ENCODE peak calls at places on chromosome 4, in six cellular contexts. B is fibroblast of pulmonary artery, P is astrocyte of the spinal cord, J is lower leg skin, U is BE2C, H is stomach. C is an unnamed sample.

GRCh38 chr4:100079264-100079663 is 111.0 kb downstream of the DDIT4L start:
- DNase-seq in P (no peak), B (no peak), J (no peak), U (no peak), H (no peak), C (no peak)

GRCh38 chr4:81984746-81985145 is 389.0 kb downstream of the HNRNPD start:
- DNase-seq in P (no peak), B (no peak), H (no peak), J (no peak), U (no peak), C (no peak)

GRCh38 chr4:7423801-7424552 is 10.8 kb downstream of the PSAPL1 start:
- DNase-seq in H (peak), J (no peak), U (peak), P (no peak), B (no peak), C (peak)

GRCh38 chr4:144820115-144820514 is 174.2 kb downstream of the HHIP start:
- DNase-seq in B (peak), J (no peak), H (no peak), U (no peak), P (peak), C (no peak)

GRCh38 chr4:159283697-159284492 is 181.0 kb downstream of the RAPGEF2 start:
- DNase-seq in U (no peak), J (no peak), B (peak), H (no peak), P (peak), C (no peak)

GRCh38 chr4:45063701-45064100 is 337.3 kb upstream of the GNPDA2 start:
- DNase-seq in U (peak), P (no peak), H (no peak), B (no peak), J (no peak), C (no peak)

GRCh38 chr4:153481474-153481873 is 15.3 kb downstream of the TMEM131L start:
- DNase-seq in P (no peak), H (no peak), U (no peak), J (no peak), B (no peak), C (no peak)

GRCh38 chr4:152009046-152009445 is 248.2 kb upstream of the GATB start:
- DNase-seq in U (no peak), J (no peak), H (no peak), P (no peak), B (no peak), C (no peak)

GRCh38 chr4:6225469-6225868 is 25.1 kb upstream of the JAKMIP1 start:
- DNase-seq in P (peak), U (no peak), H (peak), J (no peak), B (peak), C (peak)

GRCh38 chr4:119032921-119033685 is 102.5 kb upstream of the MYOZ2 start:
- DNase-seq in J (no peak), B (no peak), H (no peak), U (no peak), P (no peak), C (no peak)

GRCh38 chr4:8540072-8540471 is 40.1 kb upstream of the GPR78 start:
- DNase-seq in J (no peak), P (no peak), B (no peak), H (no peak), U (no peak), C (no peak)

GRCh38 chr4:139609647-139610046 is 53.6 kb upstream of the SETD7 start:
- DNase-seq in U (no peak), P (peak), B (peak), H (no peak), J (no peak), C (no peak)

GRCh38 chr4:29553842-29554241 is 1166.3 kb upstream of the PCDH7 start:
- DNase-seq in U (no peak), H (no peak), B (peak), P (peak), J (no peak), C (no peak)

GRCh38 chr4:2757426-2757825 is 1.3 kb upstream of the TNIP2 start:
- DNase-seq in U (no peak), H (no peak), P (no peak), B (no peak), J (no peak), C (no peak)

GRCh38 chr4:151690164-151690856 is 70.5 kb downstream of the GATB start:
- DNase-seq in J (no peak), P (peak), H (peak), B (peak), U (no peak), C (no peak)

GRCh38 chr4:184472540-184473264 is 1.6 kb downstream of the IRF2 start:
- DNase-seq in B (peak), H (peak), J (peak), U (peak), P (peak), C (peak)

GRCh38 chr4:100935090-100935489 is 412.2 kb downstream of the PPP3CA start:
- DNase-seq in B (peak), P (no peak), J (no peak), H (no peak), U (no peak), C (no peak)

GRCh38 chr4:175560628-175561027 is 251.4 kb downstream of the GPM6A start:
- DNase-seq in H (no peak), J (no peak), U (no peak), P (peak), B (peak), C (no peak)
- TF ChIP-seq CTCF in H (no peak), J (no peak), U (peak), P (peak), B (peak), C (peak)

DNA sequence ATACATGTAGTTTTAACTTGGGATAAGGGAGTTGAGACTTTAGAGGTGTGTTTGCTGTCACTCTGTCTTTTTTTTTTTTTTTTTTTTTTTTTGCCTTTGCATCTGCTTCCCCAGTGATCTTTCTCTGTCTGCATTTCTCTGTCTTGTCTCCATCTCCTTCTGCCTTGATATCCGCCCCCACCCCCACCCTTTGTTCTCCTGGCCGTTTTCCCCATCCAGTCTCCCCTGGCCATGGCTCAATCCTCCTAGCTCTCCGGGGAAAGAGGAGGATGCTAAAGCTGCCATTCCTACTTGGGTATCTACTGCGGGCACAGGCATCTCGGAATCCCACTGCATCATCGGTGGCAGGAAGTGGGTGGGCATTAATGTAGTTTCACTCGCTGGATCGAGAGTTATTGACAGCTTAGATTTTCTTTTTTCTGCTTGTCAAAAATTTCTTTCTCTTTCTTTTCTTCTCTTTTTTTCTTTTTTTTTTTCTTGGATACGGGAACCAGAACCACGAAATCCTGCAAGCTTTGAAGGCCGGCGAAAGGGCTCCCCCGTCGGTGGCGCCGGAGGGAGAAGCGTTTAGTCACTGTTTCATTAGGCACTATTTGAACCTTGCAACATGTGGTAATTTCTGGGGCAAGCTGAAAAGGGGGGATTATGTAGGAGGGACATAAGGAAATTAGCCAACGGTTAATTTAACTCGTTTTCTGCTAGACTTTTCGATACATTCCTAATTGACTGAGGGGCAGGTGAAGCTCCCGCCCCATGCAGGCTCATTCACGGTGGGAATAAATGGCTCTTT is 8.2 kb downstream of the GSX2 start:
- DNase-seq in P (no peak), B (no peak), H (no peak), J (no peak), U (no peak), C (no peak)
- TF ChIP-seq CTCF in P (peak), B (no peak), H (no peak), J (no peak), U (no peak), C (no peak)

GRCh38 chr4:112593438-112594133 is 43.1 kb downstream of the ZGRF1 start:
- DNase-seq in P (no peak), B (no peak), J (no peak), H (no peak), U (no peak), C (no peak)
- TF ChIP-seq CTCF in P (no peak), B (no peak), J (no peak), H (no peak), U (no peak), C (no peak)

DNA sequence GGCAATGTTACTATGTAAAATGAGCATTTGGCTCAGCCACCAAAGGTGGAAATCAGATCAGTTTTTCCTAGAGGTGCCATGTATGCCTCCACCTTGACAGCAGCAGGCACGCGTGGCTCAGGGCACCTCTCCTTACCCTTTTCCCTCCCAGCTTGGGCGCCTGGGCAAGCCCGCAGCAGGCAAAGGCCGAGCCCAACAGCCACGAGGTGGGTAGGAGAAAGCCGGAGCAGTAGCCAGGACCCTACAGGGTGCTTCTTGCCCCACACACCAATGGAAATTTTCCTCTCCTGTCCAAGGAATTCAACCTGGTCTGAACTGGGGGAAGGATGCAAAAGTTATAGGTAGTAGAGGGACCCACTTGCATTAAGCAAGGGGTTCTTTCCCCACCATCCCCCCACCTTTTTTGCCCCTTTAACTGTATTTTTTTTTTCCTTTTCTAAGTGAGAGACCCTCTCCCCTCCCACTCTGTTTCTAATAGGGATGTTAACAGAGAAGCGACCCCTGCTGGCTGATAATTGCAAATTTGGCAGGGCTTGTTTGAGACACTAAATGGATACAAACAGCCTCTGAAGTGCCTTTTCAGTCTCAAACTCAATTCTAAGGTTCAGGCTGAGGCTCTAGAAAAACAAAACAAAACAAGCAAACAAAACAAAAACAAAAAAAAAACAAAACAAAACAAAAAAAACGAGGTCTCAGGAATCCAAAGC is 895.1 kb downstream of the PCDH18 start:
- DNase-seq in U (peak), P (peak), H (no peak), B (peak), J (no peak), C (no peak)
- TF ChIP-seq CTCF in U (peak), P (peak), H (no peak), B (peak), J (no peak), C (peak)

DNA sequence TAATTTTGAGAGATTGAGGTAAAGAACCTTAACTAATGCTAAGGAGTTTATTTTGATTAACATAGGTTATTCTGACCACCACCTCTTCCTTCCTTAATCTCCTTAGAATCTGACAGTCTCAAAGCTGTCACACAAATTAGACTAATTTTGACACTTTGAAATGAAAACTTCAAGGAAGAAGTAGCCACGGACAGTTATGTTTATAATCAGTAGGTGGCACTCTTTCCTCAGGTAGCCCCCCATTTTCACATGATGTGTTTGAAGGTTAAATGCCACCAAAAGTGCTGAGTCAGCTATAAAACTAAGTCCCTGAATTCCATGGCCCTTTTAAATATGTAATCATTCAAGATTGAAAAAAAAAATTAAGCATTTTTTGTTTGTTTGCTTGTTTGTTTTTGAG is 22.4 kb downstream of the TMEM33 start:
- DNase-seq in U (no peak), H (no peak), P (no peak), B (peak), J (no peak), C (no peak)
- TF ChIP-seq CTCF in U (peak), H (no peak), P (peak), B (peak), J (no peak), C (peak)

GRCh38 chr4:107050525-107051135 is 14.5 kb upstream of the DKK2 start:
- DNase-seq in J (no peak), U (no peak), P (no peak), H (no peak), B (no peak), C (no peak)
- TF ChIP-seq CTCF in J (no peak), U (peak), P (peak), H (peak), B (peak), C (peak)

DNA sequence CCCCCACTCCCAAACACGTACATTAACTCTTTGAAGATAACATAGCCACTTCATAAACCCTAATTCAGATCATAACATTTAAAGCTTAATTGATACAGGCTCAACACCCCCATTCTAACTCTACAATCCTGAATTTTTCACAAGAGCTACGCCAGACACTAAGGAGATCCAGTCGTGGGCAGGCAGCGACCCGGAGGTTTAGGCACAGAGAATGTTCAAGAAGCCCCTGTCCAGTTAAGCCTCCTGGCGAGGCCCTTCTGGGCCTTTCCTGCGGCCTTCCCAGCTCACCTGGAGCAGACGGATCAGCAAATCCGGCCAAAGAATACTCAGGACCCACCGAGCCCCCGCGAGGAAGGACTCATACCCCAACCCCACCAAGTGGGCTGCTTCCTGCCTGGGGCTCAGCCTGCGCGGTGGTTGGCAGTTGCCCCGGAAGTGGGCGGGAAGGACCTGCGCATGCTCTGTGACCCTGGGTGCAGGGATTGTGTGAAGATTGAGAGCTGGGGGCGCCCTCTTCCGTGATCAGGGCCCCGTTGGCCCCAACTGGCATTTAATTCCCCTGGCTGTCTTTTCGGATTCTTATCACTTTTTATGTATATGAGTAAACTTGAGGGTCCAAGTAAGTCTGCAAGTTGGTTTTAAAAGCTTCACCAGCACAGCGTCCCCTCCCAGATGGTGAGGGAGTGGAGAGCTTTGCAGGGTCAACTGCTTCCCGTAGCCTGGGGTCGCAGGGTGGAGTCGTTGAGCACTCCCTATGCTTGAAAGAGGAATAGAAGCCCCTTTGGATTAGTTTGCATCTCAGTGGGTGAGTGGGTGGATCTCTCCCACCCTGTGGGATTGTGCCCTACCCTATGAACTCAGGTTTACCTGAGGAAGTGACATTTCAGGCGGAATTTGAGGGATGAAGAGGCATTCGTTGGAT is at the start of gene TRIM61:
- DNase-seq in U (peak), B (peak), H (no peak), J (no peak), P (no peak), C (no peak)
- TF ChIP-seq CTCF in U (peak), B (no peak), H (no peak), J (no peak), P (no peak), C (no peak)

GRCh38 chr4:40916880-40917279 is 167.1 kb downstream of the NSUN7 start:
- DNase-seq in J (no peak), P (no peak), U (peak), H (peak), B (peak), C (no peak)
- TF ChIP-seq CTCF in J (no peak), P (peak), U (peak), H (peak), B (peak), C (peak)

DNA sequence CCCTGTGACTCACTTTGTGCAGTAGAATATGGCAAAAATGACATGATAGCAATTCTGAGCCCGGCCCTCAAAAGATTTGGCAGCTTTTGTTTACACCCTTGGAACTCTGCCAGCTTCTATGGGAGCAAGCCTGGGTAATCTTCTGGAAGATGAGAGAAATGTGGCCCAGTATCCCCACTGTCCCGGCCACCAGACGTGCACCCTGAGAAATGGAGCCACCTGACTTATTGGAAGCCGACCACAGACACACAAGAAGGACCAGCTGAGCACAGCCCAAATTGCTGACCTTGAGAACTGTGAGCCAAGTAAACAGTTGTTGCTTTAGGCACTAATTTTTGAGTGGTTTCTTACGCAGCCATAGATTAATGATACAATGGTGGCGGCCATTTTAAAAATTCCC is 197.0 kb downstream of the STIM2 start:
- DNase-seq in J (no peak), H (no peak), B (no peak), U (no peak), P (no peak), C (no peak)
- TF ChIP-seq CTCF in J (no peak), H (no peak), B (no peak), U (no peak), P (no peak), C (no peak)

C was measured in osteocyte.